ENCODE peak calls at places on chromosomes 5 and 9, in nine cellular contexts. G is NCI-H1105 treated with DMSO at 0.1 percent for 48 hours; F is Calu3; Y is NCI-H1417; Q is H4; J is mucosa of descending colon; K is activated T-cell treated with anti-CD3 and anti-CD28 coated beads, Interleukin-2, amount 50 U/mL, for 72 hours; I is NCI-H1092; S is kidney. Z is an unnamed sample.

GRCh38 chr9:70601000-70601929 is 186.8 kb upstream of the KLF9 start:
- DNase-seq in G (peak; percentile 94), F (peak; percentile 42), Y (peak; percentile 78), Q (peak; percentile 99), J (peak; percentile 82), K (no peak), I (peak; percentile 96), S (peak; percentile 98), Z (peak; percentile 100)

GRCh38 chr9:99948896-99949295 is 42.4 kb downstream of the STX17 start:
- DNase-seq in G (no peak), F (peak; percentile 0), Y (no peak), Q (peak; percentile 7), J (peak; percentile 43), K (no peak), I (peak; percentile 7), S (no peak), Z (peak; percentile 63)

GRCh38 chr9:91837982-91838731 is 111.9 kb downstream of the ROR2 start:
- DNase-seq in G (peak; percentile 86), F (peak; percentile 73), Y (peak; percentile 31), Q (peak; percentile 32), J (peak; percentile 70), K (no peak), I (peak; percentile 89), S (peak; percentile 83), Z (peak; percentile 82)

GRCh38 chr5:1330146-1330846 is 14.6 kb downstream of the CLPTM1L start:
- DNase-seq in G (no peak), F (no peak), Y (no peak), Q (no peak), J (peak; percentile 62), K (no peak), I (no peak), S (peak; percentile 59), Z (no peak)

GRCh38 chr9:37187713-37188439 is 67.5 kb downstream of the ZCCHC7 start:
- DNase-seq in G (no peak), F (no peak), Y (no peak), Q (no peak), J (no peak), K (no peak), I (no peak), S (no peak), Z (peak; percentile 64)

GRCh38 chr5:9149988-9150387 is 395.9 kb downstream of the SEMA5A start:
- DNase-seq in G (no peak), F (no peak), Y (no peak), Q (peak; percentile 64), J (no peak), K (no peak), I (no peak), S (no peak), Z (no peak)

GRCh38 chr5:102622244-102622643 is 123.4 kb upstream of the SLCO6A1 start:
- DNase-seq in G (no peak), F (no peak), Y (no peak), Q (no peak), J (no peak), K (no peak), I (no peak), S (no peak), Z (no peak)

GRCh38 chr9:28301281-28301680 is 728.0 kb upstream of the C9orf72 start:
- DNase-seq in G (no peak), F (no peak), Y (no peak), Q (no peak), J (no peak), K (no peak), I (no peak), S (no peak), Z (no peak)

GRCh38 chr5:73263001-73263710 is 90.2 kb downstream of the TMEM174 start:
- DNase-seq in G (no peak), F (no peak), Y (no peak), Q (no peak), J (no peak), K (no peak), I (no peak), S (no peak), Z (no peak)

GRCh38 chr9:128493424-128493823 is 11.1 kb upstream of the GLE1 start:
- DNase-seq in G (no peak), F (no peak), Y (no peak), Q (no peak), J (no peak), K (no peak), I (no peak), S (no peak), Z (no peak)

GRCh38 chr9:2859776-2860379 is 16.0 kb upstream of the PUM3 start:
- DNase-seq in G (peak; percentile 65), F (peak; percentile 67), Y (peak; percentile 82), Q (peak; percentile 48), J (peak; percentile 77), K (peak; percentile 47), I (peak; percentile 66), S (peak; percentile 72), Z (peak; percentile 72)

GRCh38 chr9:90385126-90385525 is 257.5 kb downstream of the DIRAS2 start:
- DNase-seq in G (no peak), F (no peak), Y (no peak), Q (no peak), J (no peak), K (no peak), I (no peak), S (no peak), Z (no peak)

GRCh38 chr9:134704499-134704898 is 62.9 kb downstream of the COL5A1 start:
- DNase-seq in G (no peak), F (no peak), Y (no peak), Q (no peak), J (no peak), K (no peak), I (no peak), S (no peak), Z (no peak)

GRCh38 chr5:178236685-178237084 is 4.1 kb upstream of the PHYKPL start:
- DNase-seq in G (no peak), F (no peak), Y (no peak), Q (peak; percentile 84), J (peak; percentile 65), K (no peak), I (no peak), S (peak; percentile 63), Z (no peak)

GRCh38 chr5:143350790-143351603 is 52.5 kb downstream of the NR3C1 start:
- DNase-seq in G (no peak), F (no peak), Y (no peak), Q (peak; percentile 51), J (no peak), K (no peak), I (no peak), S (no peak), Z (peak; percentile 89)

GRCh38 chr5:27906911-27907590 is 868.7 kb upstream of the CDH9 start:
- DNase-seq in G (no peak), F (no peak), Y (no peak), Q (no peak), J (no peak), K (no peak), I (no peak), S (no peak), Z (no peak)

GRCh38 chr9:135009711-135010362 is 77.6 kb upstream of the OLFM1 start:
- DNase-seq in G (no peak), F (no peak), Y (no peak), Q (no peak), J (no peak), K (no peak), I (no peak), S (peak; percentile 49), Z (no peak)

GRCh38 chr5:137145726-137146125 is 353.4 kb downstream of the SPOCK1 start:
- DNase-seq in G (no peak), F (no peak), Y (no peak), Q (no peak), J (no peak), K (no peak), I (no peak), S (no peak), Z (peak; percentile 16)

GRCh38 chr9:15176821-15177220 is 130.2 kb downstream of the TTC39B start:
- DNase-seq in G (no peak), F (no peak), Y (no peak), Q (no peak), J (no peak), K (no peak), I (no peak), S (no peak), Z (no peak)

GRCh38 chr9:116860509-116861120 is 173.5 kb downstream of the TRIM32 start:
- DNase-seq in G (peak; percentile 66), F (peak; percentile 65), Y (peak; percentile 64), Q (peak; percentile 42), J (peak; percentile 79), K (peak; percentile 17), I (peak; percentile 57), S (peak; percentile 75), Z (peak; percentile 74)

GRCh38 chr5:135535820-135536801 is at the start of gene NEUROG1:
- DNase-seq in G (peak; percentile 26), F (no peak), Y (peak; percentile 78), Q (no peak), J (no peak), K (no peak), I (peak; percentile 31), S (no peak), Z (no peak)

GRCh38 chr9:128828719-128829452 is 708 bp downstream of the SPOUT1 start:
- DNase-seq in G (no peak), F (no peak), Y (no peak), Q (no peak), J (no peak), K (no peak), I (no peak), S (no peak), Z (no peak)

GRCh38 chr5:171562822-171563221 is 143.4 kb downstream of the FGF18 start:
- DNase-seq in G (no peak), F (no peak), Y (no peak), Q (no peak), J (no peak), K (peak; percentile 8), I (no peak), S (no peak), Z (no peak)

GRCh38 chr9:87871425-87872078 is 11.1 kb upstream of the SPATA31E1 start:
- DNase-seq in G (no peak), F (no peak), Y (no peak), Q (no peak), J (no peak), K (no peak), I (no peak), S (no peak), Z (no peak)

GRCh38 chr9:116320180-116320799 is 166.7 kb downstream of the PAPPA start:
- DNase-seq in G (no peak), F (no peak), Y (no peak), Q (no peak), J (no peak), K (no peak), I (no peak), S (no peak), Z (no peak)

GRCh38 chr9:124202447-124202971 is 55.2 kb upstream of the NEK6 start:
- DNase-seq in G (no peak), F (peak; percentile 12), Y (no peak), Q (no peak), J (peak; percentile 50), K (peak; percentile 87), I (no peak), S (no peak), Z (peak; percentile 52)

GRCh38 chr5:113512341-113512740 is 1.2 kb upstream of the YTHDC2 start:
- DNase-seq in G (no peak), F (no peak), Y (no peak), Q (no peak), J (no peak), K (no peak), I (no peak), S (no peak), Z (no peak)

GRCh38 chr5:177094224-177095087 is 7.7 kb downstream of the FGFR4 start:
- DNase-seq in G (no peak), F (no peak), Y (no peak), Q (peak; percentile 84), J (peak; percentile 63), K (no peak), I (no peak), S (peak; percentile 93), Z (peak; percentile 94)

GRCh38 chr9:127187231-127187956 is 65.0 kb upstream of the ANGPTL2 start:
- DNase-seq in G (no peak), F (peak; percentile 41), Y (no peak), Q (peak; percentile 95), J (peak; percentile 47), K (no peak), I (no peak), S (peak; percentile 76), Z (peak; percentile 98)

GRCh38 chr9:130029223-130029583 is 13.8 kb downstream of the FNBP1 start:
- DNase-seq in G (no peak), F (no peak), Y (no peak), Q (no peak), J (no peak), K (peak; percentile 54), I (no peak), S (no peak), Z (no peak)

GRCh38 chr5:132679717-132680380 is 6.1 kb downstream of the IL4 start:
- DNase-seq in G (no peak), F (no peak), Y (no peak), Q (no peak), J (no peak), K (no peak), I (no peak), S (no peak), Z (peak; percentile 25)